ENCODE peak calls at places on chromosomes 11 and 22, in eight cellular contexts. One of them, this sample, is unnamed. For H3K4me1 and H3K27me3, the result is how much of the 10 kb centered on the place peaks cover.

GRCh38 chr11:111762981-111763643 is 3.1 kb downstream of the PPP2R1B start:
- DNase-seq in IMR-90: peak
- DNase-seq in fibroblast of lung: peak
- DNase-seq in cardiac muscle cell: no peak
- DNase-seq in right cardiac atrium: no peak
- DNase-seq in mesenchymal stem cell: no peak
- DNase-seq in ovary: no peak
- DNase-seq in effector memory CD4-positive, alpha-beta T cell: no peak
- DNase-seq in this sample: no peak

GRCh38 chr11:78562398-78562797 is 12.3 kb downstream of the NARS2 start:
- DNase-seq in IMR-90: peak
- DNase-seq in fibroblast of lung: peak
- DNase-seq in cardiac muscle cell: no peak
- DNase-seq in right cardiac atrium: no peak
- DNase-seq in mesenchymal stem cell: peak
- DNase-seq in ovary: no peak
- DNase-seq in effector memory CD4-positive, alpha-beta T cell: no peak
- DNase-seq in this sample: no peak

GRCh38 chr11:9710852-9711251 is 47.0 kb downstream of the SWAP70 start:
- DNase-seq in IMR-90: no peak
- DNase-seq in fibroblast of lung: no peak
- DNase-seq in cardiac muscle cell: no peak
- DNase-seq in right cardiac atrium: no peak
- DNase-seq in mesenchymal stem cell: no peak
- DNase-seq in ovary: no peak
- DNase-seq in effector memory CD4-positive, alpha-beta T cell: no peak
- DNase-seq in this sample: no peak

GRCh38 chr11:126431401-126432064 is 76.0 kb downstream of the ST3GAL4 start:
- DNase-seq in IMR-90: peak
- DNase-seq in fibroblast of lung: peak
- DNase-seq in cardiac muscle cell: no peak
- DNase-seq in right cardiac atrium: peak
- DNase-seq in mesenchymal stem cell: peak
- DNase-seq in ovary: peak
- DNase-seq in effector memory CD4-positive, alpha-beta T cell: no peak
- DNase-seq in this sample: no peak

GRCh38 chr11:121595717-121596156 is 143.0 kb upstream of the SORL1-AS1 start:
- DNase-seq in IMR-90: peak
- DNase-seq in fibroblast of lung: peak
- DNase-seq in cardiac muscle cell: no peak
- DNase-seq in right cardiac atrium: peak
- DNase-seq in mesenchymal stem cell: peak
- DNase-seq in ovary: no peak
- DNase-seq in effector memory CD4-positive, alpha-beta T cell: no peak
- DNase-seq in this sample: no peak

GRCh38 chr11:82720267-82720666 is 13.4 kb downstream of the FAM181B start:
- DNase-seq in IMR-90: no peak
- DNase-seq in fibroblast of lung: no peak
- DNase-seq in cardiac muscle cell: no peak
- DNase-seq in right cardiac atrium: no peak
- DNase-seq in mesenchymal stem cell: no peak
- DNase-seq in ovary: no peak
- DNase-seq in effector memory CD4-positive, alpha-beta T cell: no peak
- DNase-seq in this sample: no peak

GRCh38 chr22:20899827-20900423 is 17.3 kb upstream of the CRKL start:
- DNase-seq in IMR-90: no peak
- DNase-seq in fibroblast of lung: no peak
- DNase-seq in cardiac muscle cell: no peak
- DNase-seq in right cardiac atrium: no peak
- DNase-seq in mesenchymal stem cell: no peak
- DNase-seq in ovary: no peak
- DNase-seq in effector memory CD4-positive, alpha-beta T cell: no peak
- DNase-seq in this sample: no peak

GRCh38 chr11:9774591-9775392 is 110.9 kb downstream of the SWAP70 start:
- DNase-seq in IMR-90: peak
- DNase-seq in fibroblast of lung: peak
- DNase-seq in cardiac muscle cell: no peak
- DNase-seq in right cardiac atrium: no peak
- DNase-seq in mesenchymal stem cell: peak
- DNase-seq in ovary: no peak
- DNase-seq in effector memory CD4-positive, alpha-beta T cell: no peak
- DNase-seq in this sample: no peak

GRCh38 chr11:68997124-68997994 is 15.7 kb downstream of the MRGPRF start:
- DNase-seq in IMR-90: no peak
- DNase-seq in fibroblast of lung: no peak
- DNase-seq in cardiac muscle cell: no peak
- DNase-seq in right cardiac atrium: no peak
- DNase-seq in mesenchymal stem cell: no peak
- DNase-seq in ovary: no peak
- DNase-seq in effector memory CD4-positive, alpha-beta T cell: no peak
- DNase-seq in this sample: no peak

GRCh38 chr11:17954395-17955252 is 58.2 kb downstream of the SERGEF start:
- DNase-seq in IMR-90: peak
- DNase-seq in fibroblast of lung: no peak
- DNase-seq in cardiac muscle cell: peak
- DNase-seq in right cardiac atrium: no peak
- DNase-seq in mesenchymal stem cell: peak
- DNase-seq in ovary: no peak
- DNase-seq in effector memory CD4-positive, alpha-beta T cell: no peak
- DNase-seq in this sample: no peak

GRCh38 chr22:29093030-29093429 is 20.2 kb downstream of the KREMEN1 start:
- DNase-seq in IMR-90: no peak
- DNase-seq in fibroblast of lung: no peak
- DNase-seq in cardiac muscle cell: no peak
- DNase-seq in right cardiac atrium: no peak
- DNase-seq in mesenchymal stem cell: no peak
- DNase-seq in ovary: no peak
- DNase-seq in effector memory CD4-positive, alpha-beta T cell: no peak
- DNase-seq in this sample: no peak

GRCh38 chr11:129323896-129324522 is 51.6 kb upstream of the BARX2 start:
- DNase-seq in IMR-90: peak
- DNase-seq in fibroblast of lung: peak
- DNase-seq in cardiac muscle cell: no peak
- DNase-seq in right cardiac atrium: peak
- DNase-seq in mesenchymal stem cell: peak
- DNase-seq in ovary: no peak
- DNase-seq in effector memory CD4-positive, alpha-beta T cell: no peak
- DNase-seq in this sample: no peak

GRCh38 chr11:65468874-65469333 is 29.9 kb upstream of the MALAT1 start:
- DNase-seq in IMR-90: no peak
- DNase-seq in fibroblast of lung: no peak
- DNase-seq in cardiac muscle cell: peak
- DNase-seq in right cardiac atrium: no peak
- DNase-seq in mesenchymal stem cell: peak
- DNase-seq in ovary: peak
- DNase-seq in effector memory CD4-positive, alpha-beta T cell: peak
- DNase-seq in this sample: peak

DNA sequence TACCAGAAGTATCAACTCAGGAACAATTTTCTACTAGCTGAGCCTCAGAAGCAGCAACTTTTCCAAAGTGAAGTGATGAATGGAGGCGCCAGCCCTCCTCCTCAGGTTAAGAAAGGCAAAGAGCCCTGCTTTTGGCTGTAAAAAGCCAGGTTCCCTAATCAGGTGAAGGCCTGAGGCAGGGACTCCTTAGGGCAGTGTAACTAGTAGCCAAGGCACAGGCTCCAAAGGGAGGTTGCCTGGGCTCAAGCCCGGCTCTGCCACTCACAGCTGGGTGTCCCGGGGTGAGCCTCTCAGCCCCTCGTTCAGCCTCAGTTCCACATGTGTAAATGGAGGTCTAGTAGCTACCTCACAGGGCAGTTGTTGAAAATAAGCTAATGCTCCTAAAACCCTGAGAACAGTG is 19.5 kb downstream of the TSKU start:
- DNase-seq in IMR-90: no peak
- DNase-seq in fibroblast of lung: no peak
- DNase-seq in cardiac muscle cell: no peak
- DNase-seq in right cardiac atrium: no peak
- DNase-seq in mesenchymal stem cell: no peak
- DNase-seq in ovary: no peak
- DNase-seq in effector memory CD4-positive, alpha-beta T cell: no peak
- DNase-seq in this sample: no peak
- H3K4me1 ChIP-seq in IMR-90: under half
- H3K4me1 ChIP-seq in fibroblast of lung: under half
- H3K4me1 ChIP-seq in cardiac muscle cell: under half
- H3K4me1 ChIP-seq in right cardiac atrium: under half
- H3K4me1 ChIP-seq in mesenchymal stem cell: under half
- H3K4me1 ChIP-seq in ovary: under half
- H3K4me1 ChIP-seq in effector memory CD4-positive, alpha-beta T cell: under half
- H3K4me1 ChIP-seq in this sample: under half

DNA sequence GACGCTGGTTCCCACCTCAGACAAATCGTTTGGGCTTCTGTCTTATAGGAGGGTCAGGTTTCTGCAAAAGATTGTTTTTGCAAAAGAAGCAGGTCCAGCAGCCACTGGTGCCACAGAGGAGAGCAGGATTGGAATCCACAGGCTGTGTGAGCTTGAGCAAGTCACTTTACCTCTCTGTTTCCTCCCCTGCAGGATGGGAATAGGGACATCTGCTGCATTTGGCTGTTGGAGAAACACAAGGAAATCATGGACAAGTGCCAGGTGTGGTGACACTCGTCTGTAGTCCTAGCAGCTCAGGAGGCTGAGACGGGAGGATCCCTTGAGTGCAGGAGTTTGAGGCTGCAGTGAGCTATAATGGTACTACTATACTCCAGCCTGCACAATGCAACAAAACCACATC is 422.6 kb downstream of the MN1 start:
- DNase-seq in IMR-90: no peak
- DNase-seq in fibroblast of lung: no peak
- DNase-seq in cardiac muscle cell: no peak
- DNase-seq in right cardiac atrium: no peak
- DNase-seq in mesenchymal stem cell: no peak
- DNase-seq in ovary: no peak
- DNase-seq in effector memory CD4-positive, alpha-beta T cell: no peak
- DNase-seq in this sample: no peak
- H3K27me3 ChIP-seq in IMR-90: under half
- H3K27me3 ChIP-seq in fibroblast of lung: under half
- H3K27me3 ChIP-seq in cardiac muscle cell: under half
- H3K27me3 ChIP-seq in right cardiac atrium: under half
- H3K27me3 ChIP-seq in mesenchymal stem cell: half or more
- H3K27me3 ChIP-seq in ovary: under half
- H3K27me3 ChIP-seq in effector memory CD4-positive, alpha-beta T cell: under half
- H3K27me3 ChIP-seq in this sample: under half

DNA sequence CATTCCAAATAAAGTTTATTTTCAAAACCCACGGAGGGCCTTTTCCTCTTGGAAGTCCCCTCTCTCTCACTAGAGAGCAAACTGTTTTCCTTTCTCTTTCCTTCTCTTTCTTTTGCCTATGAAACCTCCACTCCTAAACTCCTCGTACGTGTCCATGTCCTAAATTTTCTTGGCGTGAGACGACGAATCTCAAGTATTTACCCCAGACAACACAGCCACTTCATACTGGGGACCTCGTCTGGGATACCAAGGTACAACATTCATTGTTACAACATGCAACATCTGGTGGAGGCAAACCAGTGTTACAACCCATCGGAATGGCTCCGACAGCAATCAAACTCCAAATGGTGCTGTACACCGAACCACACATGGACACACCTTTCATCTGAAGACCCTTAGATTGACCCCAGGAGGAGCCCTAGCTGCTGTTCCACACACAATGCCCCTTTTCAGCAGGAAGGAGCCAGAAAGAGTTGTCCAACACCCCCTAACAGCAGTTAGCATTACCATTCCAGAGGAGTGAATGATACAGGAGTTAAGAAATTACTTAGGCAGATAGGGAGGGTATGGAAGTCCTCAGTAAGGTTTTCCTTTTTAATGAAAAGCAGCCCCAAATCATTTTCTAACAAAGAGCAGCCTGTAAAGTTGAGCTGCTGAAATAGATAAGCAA is 108.2 kb downstream of the SGSM3 start:
- DNase-seq in IMR-90: no peak
- DNase-seq in fibroblast of lung: no peak
- DNase-seq in cardiac muscle cell: no peak
- DNase-seq in right cardiac atrium: no peak
- DNase-seq in mesenchymal stem cell: no peak
- DNase-seq in ovary: no peak
- DNase-seq in effector memory CD4-positive, alpha-beta T cell: no peak
- DNase-seq in this sample: no peak
- H3K4me1 ChIP-seq in IMR-90: under half
- H3K4me1 ChIP-seq in fibroblast of lung: under half
- H3K4me1 ChIP-seq in cardiac muscle cell: under half
- H3K4me1 ChIP-seq in right cardiac atrium: under half
- H3K4me1 ChIP-seq in mesenchymal stem cell: under half
- H3K4me1 ChIP-seq in ovary: under half
- H3K4me1 ChIP-seq in effector memory CD4-positive, alpha-beta T cell: under half
- H3K4me1 ChIP-seq in this sample: under half

GRCh38 chr11:1931326-1931725 is 11.8 kb downstream of the TNNT3 start:
- DNase-seq in IMR-90: peak
- DNase-seq in fibroblast of lung: peak
- DNase-seq in cardiac muscle cell: no peak
- DNase-seq in right cardiac atrium: peak
- DNase-seq in mesenchymal stem cell: no peak
- DNase-seq in ovary: no peak
- DNase-seq in effector memory CD4-positive, alpha-beta T cell: no peak
- DNase-seq in this sample: no peak

GRCh38 chr11:1934326-1935155 is 12.6 kb upstream of the MRPL23 start:
- DNase-seq in IMR-90: no peak
- DNase-seq in fibroblast of lung: no peak
- DNase-seq in cardiac muscle cell: no peak
- DNase-seq in right cardiac atrium: no peak
- DNase-seq in mesenchymal stem cell: no peak
- DNase-seq in ovary: no peak
- DNase-seq in effector memory CD4-positive, alpha-beta T cell: no peak
- DNase-seq in this sample: no peak

GRCh38 chr11:1933416-1934325 is 13.5 kb upstream of the MRPL23 start:
- DNase-seq in IMR-90: no peak
- DNase-seq in fibroblast of lung: no peak
- DNase-seq in cardiac muscle cell: no peak
- DNase-seq in right cardiac atrium: no peak
- DNase-seq in mesenchymal stem cell: no peak
- DNase-seq in ovary: no peak
- DNase-seq in effector memory CD4-positive, alpha-beta T cell: no peak
- DNase-seq in this sample: no peak

GRCh38 chr11:1931791-1932480 is 12.4 kb downstream of the TNNT3 start:
- DNase-seq in IMR-90: no peak
- DNase-seq in fibroblast of lung: no peak
- DNase-seq in cardiac muscle cell: no peak
- DNase-seq in right cardiac atrium: no peak
- DNase-seq in mesenchymal stem cell: no peak
- DNase-seq in ovary: no peak
- DNase-seq in effector memory CD4-positive, alpha-beta T cell: no peak
- DNase-seq in this sample: no peak

DNA sequence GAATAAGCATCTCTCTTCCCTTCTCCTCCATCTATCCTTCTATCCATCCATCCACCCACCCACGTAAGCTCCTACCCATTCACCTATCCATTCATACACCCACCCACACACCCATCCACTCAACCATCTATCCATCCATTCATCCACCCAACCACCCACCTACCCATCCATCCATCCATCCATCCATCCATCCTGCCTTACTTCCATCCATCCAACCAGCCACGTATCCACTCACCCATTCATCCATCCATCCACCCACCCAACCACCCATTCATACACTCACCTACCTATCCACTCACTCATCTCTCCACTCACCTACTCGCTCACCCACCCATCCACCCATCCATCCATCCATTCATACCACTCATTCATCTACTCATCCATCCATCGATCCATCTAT is 13.2 kb downstream of the TNNT3 start:
- DNase-seq in IMR-90: no peak
- DNase-seq in fibroblast of lung: no peak
- DNase-seq in cardiac muscle cell: no peak
- DNase-seq in right cardiac atrium: no peak
- DNase-seq in mesenchymal stem cell: no peak
- DNase-seq in ovary: no peak
- DNase-seq in effector memory CD4-positive, alpha-beta T cell: no peak
- DNase-seq in this sample: no peak
- H3K27me3 ChIP-seq in IMR-90: under half
- H3K27me3 ChIP-seq in fibroblast of lung: under half
- H3K27me3 ChIP-seq in cardiac muscle cell: under half
- H3K27me3 ChIP-seq in right cardiac atrium: under half
- H3K27me3 ChIP-seq in mesenchymal stem cell: under half
- H3K27me3 ChIP-seq in ovary: under half
- H3K27me3 ChIP-seq in effector memory CD4-positive, alpha-beta T cell: under half
- H3K27me3 ChIP-seq in this sample: under half